ENCODE peak calls at places on chromosome 15, in ten cellular contexts. S is HCT116, K is GM23338, M is spleen, R is prostate gland, C is breast epithelium, G is Panc1, E is stomach, A is upper lobe of left lung, Q is esophagus muscularis mucosa. Z is an unnamed sample.
A peak's percentile ranks its signal among the peaks of the same experiment; 100 is the strongest.

GRCh38 chr15:88918738-88919137 is 5.6 kb upstream of the MFGE8 start:
- DNase-seq in S (peak; percentile 90), K (no peak), M (no peak), R (no peak), C (no peak), G (peak; percentile 95), E (peak; percentile 45), A (no peak), Q (no peak), Z (no peak)

GRCh38 chr15:90814193-90814811 is 54.1 kb upstream of the FURIN start:
- DNase-seq in S (no peak), K (no peak), M (no peak), R (no peak), C (no peak), G (no peak), E (peak; percentile 35), A (no peak), Q (no peak), Z (no peak)

GRCh38 chr15:41790756-41791546 is 16.7 kb downstream of the MAPKBP1 start:
- DNase-seq in S (peak; percentile 28), K (peak; percentile 27), M (no peak), R (no peak), C (no peak), G (no peak), E (no peak), A (no peak), Q (no peak), Z (no peak)

GRCh38 chr15:26023691-26024090 is 160.6 kb upstream of the ATP10A start:
- DNase-seq in S (no peak), K (no peak), M (no peak), R (no peak), C (no peak), G (no peak), E (no peak), A (no peak), Q (peak; percentile 70), Z (peak; percentile 43)

GRCh38 chr15:34933432-34933975 is 36.0 kb downstream of the AQR start:
- DNase-seq in S (no peak), K (no peak), M (no peak), R (no peak), C (no peak), G (no peak), E (no peak), A (no peak), Q (no peak), Z (no peak)

GRCh38 chr15:88833196-88833595 is 30.0 kb downstream of the ACAN start:
- DNase-seq in S (no peak), K (no peak), M (no peak), R (no peak), C (no peak), G (no peak), E (no peak), A (no peak), Q (no peak), Z (no peak)

GRCh38 chr15:25268166-25268565 is 170.7 kb downstream of the UBE3A start:
- DNase-seq in S (no peak), K (peak; percentile 66), M (no peak), R (no peak), C (no peak), G (no peak), E (no peak), A (no peak), Q (no peak), Z (no peak)

GRCh38 chr15:60370804-60371700 is 26.7 kb downstream of the ANXA2 start:
- DNase-seq in S (peak; percentile 97), K (no peak), M (no peak), R (peak; percentile 91), C (peak; percentile 79), G (peak; percentile 96), E (peak; percentile 78), A (no peak), Q (no peak), Z (peak; percentile 96)

GRCh38 chr15:101179341-101180153 is 72.3 kb downstream of the CHSY1 start:
- DNase-seq in S (no peak), K (no peak), M (no peak), R (peak; percentile 55), C (no peak), G (no peak), E (no peak), A (peak; percentile 65), Q (no peak), Z (no peak)

GRCh38 chr15:101466188-101466587 is 23.3 kb downstream of the PCSK6 start:
- DNase-seq in S (no peak), K (no peak), M (no peak), R (no peak), C (no peak), G (no peak), E (no peak), A (no peak), Q (no peak), Z (no peak)

GRCh38 chr15:83285979-83286553 is 1.6 kb upstream of the BNC1 start:
- DNase-seq in S (no peak), K (no peak), M (no peak), R (no peak), C (no peak), G (no peak), E (no peak), A (no peak), Q (peak; percentile 60), Z (no peak)

GRCh38 chr15:89059006-89059405 is 29.2 kb upstream of the ABHD2 start:
- DNase-seq in S (no peak), K (no peak), M (no peak), R (no peak), C (no peak), G (no peak), E (no peak), A (no peak), Q (no peak), Z (no peak)

GRCh38 chr15:31870336-31871158 is 159.8 kb upstream of the CHRNA7 start:
- DNase-seq in S (peak; percentile 48), K (peak; percentile 88), M (peak; percentile 94), R (peak; percentile 83), C (peak; percentile 63), G (no peak), E (peak; percentile 86), A (peak; percentile 98), Q (peak; percentile 93), Z (no peak)

GRCh38 chr15:72532991-72533601 is 59.0 kb downstream of the ARIH1 start:
- DNase-seq in S (no peak), K (peak; percentile 55), M (no peak), R (no peak), C (no peak), G (no peak), E (no peak), A (no peak), Q (no peak), Z (no peak)

GRCh38 chr15:85026304-85027032 is 44.8 kb downstream of the PDE8A start:
- DNase-seq in S (no peak), K (no peak), M (no peak), R (no peak), C (no peak), G (no peak), E (no peak), A (no peak), Q (no peak), Z (no peak)

DNA sequence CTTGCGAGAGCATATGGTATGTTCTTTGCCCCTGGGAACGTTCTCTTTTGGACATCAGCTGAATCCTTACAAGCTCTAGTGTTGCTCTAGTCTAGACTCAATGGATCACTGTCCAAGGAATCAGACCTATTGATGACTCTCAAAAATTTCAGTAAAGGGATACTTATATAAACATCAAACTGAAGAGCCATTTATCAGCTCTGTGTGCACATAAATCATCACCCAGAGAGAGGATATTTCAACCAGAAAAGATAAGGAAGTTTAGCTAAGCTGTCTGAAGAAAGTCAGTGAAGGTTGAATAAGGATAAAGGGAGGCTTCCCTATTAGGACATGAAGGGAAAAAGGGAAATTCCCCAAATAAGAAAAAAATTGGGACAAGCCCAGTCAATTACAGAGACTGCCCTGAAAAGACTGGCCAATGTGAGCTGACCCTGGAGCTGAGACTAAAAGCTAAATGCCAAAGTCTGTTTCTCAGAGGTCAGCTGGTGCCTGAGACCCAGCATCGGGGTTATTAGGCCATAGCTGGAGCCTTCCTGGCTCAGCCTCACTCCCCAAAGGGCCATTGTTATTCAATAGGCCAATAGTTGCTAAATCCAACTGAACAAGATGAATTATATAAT is 424.1 kb upstream of the THBS1 start:
- DNase-seq in S (no peak), K (no peak), M (no peak), R (no peak), C (no peak), G (no peak), E (no peak), A (no peak), Q (no peak), Z (no peak)
- TF ChIP-seq POLR2AphosphoS5 in S (no peak), K (no peak), M (no peak), R (no peak), C (peak; percentile 72), G (no peak), E (no peak), A (no peak), Q (no peak), Z (no peak)

GRCh38 chr15:75204340-75205063 is 2.8 kb downstream of the C15orf39 start:
- DNase-seq in S (peak; percentile 91), K (peak; percentile 97), M (peak; percentile 97), R (peak; percentile 87), C (peak; percentile 90), G (peak; percentile 74), E (peak; percentile 92), A (peak; percentile 89), Q (peak; percentile 96), Z (no peak)
- H3K4me3 ChIP-seq in S (peak overlapping the region; percentile 88), K (peak overlapping the region; percentile 93), M (no peak overlapping the region), R (no peak overlapping the region), C (no peak overlapping the region), G (no peak overlapping the region), E (no peak overlapping the region), A (no peak overlapping the region), Q (no peak overlapping the region), Z (no peak overlapping the region)

DNA sequence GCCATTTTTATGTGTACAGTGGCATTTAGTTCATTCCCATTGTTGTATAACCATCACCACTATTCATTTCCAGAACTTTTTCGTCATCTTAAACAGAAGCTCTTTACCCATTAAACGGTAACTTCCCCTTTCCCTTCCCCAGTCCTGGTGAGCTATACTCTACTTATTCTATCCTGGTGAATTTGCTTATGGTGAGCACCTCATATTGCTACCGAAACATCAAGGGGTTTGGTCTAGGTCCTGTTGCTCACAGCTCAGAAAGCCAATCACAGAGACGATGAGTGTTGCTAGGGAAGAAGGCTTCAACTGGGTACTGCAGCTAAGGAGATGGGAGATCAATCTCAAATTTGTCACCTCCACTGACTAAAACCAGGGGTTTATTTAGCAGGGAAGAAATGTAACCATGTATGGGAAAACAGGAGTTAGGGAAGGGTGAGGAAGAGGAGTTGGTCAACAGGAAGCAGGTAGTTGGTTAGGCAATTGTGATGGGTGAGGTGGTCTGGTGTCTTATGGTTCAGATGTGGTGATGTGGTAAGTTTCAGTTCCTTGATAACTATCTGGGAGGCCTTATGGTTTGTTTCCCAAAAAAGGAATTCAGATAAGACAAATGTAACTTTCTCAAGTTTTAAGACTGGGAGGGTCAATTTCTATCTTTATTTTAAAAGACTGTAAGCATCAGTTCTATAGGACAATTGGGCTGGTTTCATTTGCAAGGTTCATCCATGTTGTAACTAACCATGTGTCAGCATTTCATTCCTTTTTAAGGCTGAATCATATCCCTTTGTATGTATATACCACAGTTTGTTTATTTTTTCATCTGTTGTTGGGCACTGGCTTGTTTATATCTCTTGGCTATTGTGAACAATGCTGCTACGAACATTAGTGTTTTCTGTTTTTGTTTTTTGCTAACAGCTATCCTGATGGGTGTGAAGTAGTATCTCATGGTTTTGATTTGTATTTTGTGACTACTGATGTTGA is 24.3 kb downstream of the ARHGAP11B start:
- DNase-seq in S (no peak), K (no peak), M (no peak), R (no peak), C (no peak), G (no peak), E (no peak), A (no peak), Q (no peak), Z (no peak)
- H3K27ac ChIP-seq in S (no peak overlapping the region), K (no peak overlapping the region), M (peak overlapping the region; percentile 24), R (no peak overlapping the region), C (no peak overlapping the region), G (no peak overlapping the region), E (no peak overlapping the region), A (no peak overlapping the region), Q (no peak overlapping the region), Z (no peak overlapping the region)

GRCh38 chr15:23629234-23629805 is 18.3 kb downstream of the MAGEL2 start:
- DNase-seq in S (no peak), K (peak; percentile 62), M (no peak), R (no peak), C (no peak), G (no peak), E (no peak), A (no peak), Q (no peak), Z (no peak)
- TF ChIP-seq POLR2AphosphoS5 in S (no peak), K (no peak), M (no peak), R (no peak), C (no peak), G (no peak), E (no peak), A (no peak), Q (no peak), Z (no peak)